ENCODE peak calls at places on chromosomes 16 and 17, in ten cellular contexts. O is EL, R is anterior cingulate cortex, A is left lung, P is IMR-90, Q is NCI-H524, I is fibroblast of the conjunctiva, H is G401, M is GM12892, W is NCI-H1092 treated with DMSO at 0.1 percent for 48 hours. T is an unnamed sample.
A peak's percentile ranks its signal among the peaks of the same experiment; 100 is the strongest.

GRCh38 chr16:31333686-31334649 is 21.0 kb upstream of the ITGAX start:
- DNase-seq in O (peak; percentile 31), R (no peak), A (no peak), P (peak; percentile 13), Q (peak; percentile 50), I (no peak), H (peak; percentile 78), M (no peak), W (peak; percentile 25), T (peak; percentile 16)

GRCh38 chr17:81090361-81091133 is 55.6 kb downstream of the BAIAP2 start:
- DNase-seq in O (peak; percentile 13), R (no peak), A (peak; percentile 87), P (no peak), Q (peak; percentile 54), I (no peak), H (no peak), M (no peak), W (no peak), T (peak; percentile 56)

GRCh38 chr17:45414997-45415881 is 17.4 kb downstream of the ARHGAP27 start:
- DNase-seq in O (no peak), R (no peak), A (no peak), P (no peak), Q (no peak), I (no peak), H (no peak), M (no peak), W (no peak), T (peak; percentile 80)

GRCh38 chr16:49754495-49755290 is 101.2 kb downstream of the ZNF423 start:
- DNase-seq in O (peak; percentile 17), R (no peak), A (no peak), P (no peak), Q (no peak), I (no peak), H (no peak), M (no peak), W (no peak), T (no peak)

GRCh38 chr17:82013341-82013740 is 9.3 kb downstream of the CENPX start:
- DNase-seq in O (no peak), R (no peak), A (no peak), P (peak; percentile 10), Q (no peak), I (no peak), H (peak; percentile 72), M (no peak), W (no peak), T (no peak)

GRCh38 chr17:19753049-19753444 is 4.9 kb upstream of the ALDH3A1 start:
- DNase-seq in O (peak; percentile 85), R (peak; percentile 40), A (peak; percentile 80), P (peak; percentile 60), Q (no peak), I (peak; percentile 65), H (no peak), M (no peak), W (no peak), T (no peak)

GRCh38 chr16:980595-980854 is 1.0 kb upstream of the SOX8 start:
- DNase-seq in O (no peak), R (no peak), A (no peak), P (no peak), Q (no peak), I (no peak), H (no peak), M (no peak), W (no peak), T (no peak)

GRCh38 chr16:30896890-30897730 is 696 bp downstream of the CTF1 start:
- DNase-seq in O (peak; percentile 94), R (peak; percentile 79), A (peak; percentile 92), P (peak; percentile 87), Q (peak; percentile 78), I (peak; percentile 72), H (peak; percentile 91), M (peak; percentile 69), W (peak; percentile 46), T (no peak)

GRCh38 chr17:869567-870530 is 87.7 kb downstream of the MRM3 start:
- DNase-seq in O (peak; percentile 88), R (no peak), A (no peak), P (peak; percentile 76), Q (no peak), I (no peak), H (no peak), M (no peak), W (no peak), T (no peak)

GRCh38 chr16:1237990-1238389 is 2.5 kb upstream of the TPSAB1 start:
- DNase-seq in O (no peak), R (no peak), A (no peak), P (no peak), Q (no peak), I (no peak), H (no peak), M (no peak), W (no peak), T (no peak)

GRCh38 chr16:50763211-50763610 is 21.3 kb downstream of the CYLD start:
- DNase-seq in O (no peak), R (no peak), A (no peak), P (peak; percentile 37), Q (no peak), I (no peak), H (no peak), M (no peak), W (no peak), T (no peak)

GRCh38 chr16:28053461-28053860 is 10.1 kb downstream of the GSG1L start:
- DNase-seq in O (no peak), R (no peak), A (no peak), P (no peak), Q (no peak), I (no peak), H (no peak), M (no peak), W (no peak), T (no peak)

GRCh38 chr17:30219315-30219714 is 16.2 kb downstream of the SLC6A4 start:
- DNase-seq in O (no peak), R (no peak), A (no peak), P (no peak), Q (no peak), I (no peak), H (no peak), M (no peak), W (no peak), T (no peak)